ENCODE peak calls at places on chromosomes 7 and 10, in six cellular contexts. M is activated CD4-positive, alpha-beta T cell treated with anti-CD3 and anti-CD28 coated beads, Interleukin-2, amount 10 ng/mL, durations not matched to agents 7 days and 5 days; Y is NCI-H446 treated with DMSO at 0.1 percent for 48 hours; J is BE2C; T is heart right ventricle; X is fibroblast of pulmonary artery. Q is an unnamed sample.

GRCh38 chr10:120011359-120012132 is 119.0 kb downstream of the SEC23IP start:
- DNase-seq in M (no peak), Y (no peak), J (no peak), T (no peak), X (no peak), Q (peak; percentile 69)

GRCh38 chr10:24882047-24882698 is 70.2 kb downstream of the PRTFDC1 start:
- DNase-seq in M (peak; percentile 58), Y (no peak), J (no peak), T (no peak), X (peak; percentile 87), Q (no peak)

GRCh38 chr7:65233409-65234034 is 140.1 kb upstream of the ZNF92 start:
- DNase-seq in M (no peak), Y (no peak), J (no peak), T (no peak), X (no peak), Q (no peak)

GRCh38 chr10:71158251-71158650 is 54.1 kb upstream of the UNC5B start:
- DNase-seq in M (no peak), Y (no peak), J (no peak), T (no peak), X (no peak), Q (no peak)

GRCh38 chr7:155858521-155859061 is 46.3 kb upstream of the SHH start:
- DNase-seq in M (peak; percentile 2), Y (no peak), J (no peak), T (no peak), X (peak; percentile 11), Q (no peak)

GRCh38 chr10:35391153-35391953 is 55.0 kb downstream of the CCNY start:
- DNase-seq in M (no peak), Y (no peak), J (no peak), T (no peak), X (no peak), Q (no peak)

GRCh38 chr10:31345886-31346285 is 26.9 kb downstream of the ZEB1 start:
- DNase-seq in M (no peak), Y (no peak), J (no peak), T (no peak), X (peak; percentile 11), Q (no peak)

GRCh38 chr10:56269181-56269580 is 91.9 kb downstream of the ZWINT start:
- DNase-seq in M (no peak), Y (no peak), J (no peak), T (no peak), X (no peak), Q (no peak)

GRCh38 chr7:30310674-30311362 is 26.4 kb downstream of the ZNRF2 start:
- DNase-seq in M (no peak), Y (no peak), J (no peak), T (no peak), X (no peak), Q (no peak)

GRCh38 chr7:3272691-3273141 is 28.3 kb upstream of the SDK1 start:
- DNase-seq in M (no peak), Y (peak; percentile 58), J (no peak), T (no peak), X (peak; percentile 83), Q (no peak)

GRCh38 chr10:86803156-86803555 is 46.7 kb downstream of the BMPR1A start:
- DNase-seq in M (no peak), Y (no peak), J (no peak), T (no peak), X (no peak), Q (no peak)

GRCh38 chr7:24108906-24109376 is 175.0 kb upstream of the NPY start:
- DNase-seq in M (no peak), Y (no peak), J (no peak), T (no peak), X (no peak), Q (no peak)

GRCh38 chr7:32062150-32062549 is 8.1 kb downstream of the PDE1C start:
- DNase-seq in M (peak; percentile 7), Y (no peak), J (peak; percentile 66), T (peak; percentile 51), X (peak; percentile 10), Q (peak; percentile 60)

GRCh38 chr7:92806496-92806895 is 29.9 kb downstream of the CDK6 start:
- DNase-seq in M (no peak), Y (no peak), J (no peak), T (no peak), X (no peak), Q (no peak)

GRCh38 chr10:124592101-124592500 is 130.5 kb downstream of the LHPP start:
- DNase-seq in M (no peak), Y (no peak), J (no peak), T (peak; percentile 2), X (no peak), Q (no peak)

GRCh38 chr7:92790987-92791386 is 45.4 kb downstream of the CDK6 start:
- DNase-seq in M (no peak), Y (peak; percentile 62), J (no peak), T (no peak), X (peak; percentile 60), Q (no peak)

GRCh38 chr10:121644501-121644900 is 46.3 kb upstream of the FGFR2 start:
- DNase-seq in M (no peak), Y (no peak), J (peak; percentile 43), T (no peak), X (no peak), Q (no peak)

GRCh38 chr10:1854271-1854670 is 116.9 kb upstream of the ADARB2 start:
- DNase-seq in M (no peak), Y (no peak), J (no peak), T (no peak), X (no peak), Q (no peak)

GRCh38 chr10:7529638-7530037 is 118.8 kb upstream of the SFMBT2 start:
- DNase-seq in M (no peak), Y (no peak), J (peak; percentile 39), T (no peak), X (peak; percentile 31), Q (no peak)

GRCh38 chr10:120396228-120396627 is 60.8 kb upstream of the PLPP4 start:
- DNase-seq in M (no peak), Y (no peak), J (no peak), T (no peak), X (no peak), Q (no peak)

GRCh38 chr10:97690138-97690537 is 3.1 kb upstream of the AVPI1 start:
- DNase-seq in M (no peak), Y (no peak), J (no peak), T (no peak), X (no peak), Q (no peak)

GRCh38 chr7:92797284-92797683 is 39.1 kb downstream of the CDK6 start:
- DNase-seq in M (no peak), Y (no peak), J (no peak), T (no peak), X (no peak), Q (no peak)

GRCh38 chr7:130274983-130275649 is 8.5 kb downstream of the CPA2 start:
- DNase-seq in M (no peak), Y (no peak), J (no peak), T (no peak), X (no peak), Q (no peak)

GRCh38 chr10:128573236-128573800 is 447.1 kb upstream of the MKI67 start:
- DNase-seq in M (no peak), Y (no peak), J (no peak), T (no peak), X (no peak), Q (no peak)

GRCh38 chr7:92740713-92741126 is 95.7 kb downstream of the CDK6 start:
- DNase-seq in M (no peak), Y (no peak), J (no peak), T (no peak), X (peak; percentile 73), Q (no peak)

GRCh38 chr7:92695308-92696261 is 105.4 kb upstream of the FAM133B start:
- DNase-seq in M (no peak), Y (no peak), J (peak; percentile 56), T (peak; percentile 31), X (peak; percentile 94), Q (peak; percentile 44)

GRCh38 chr10:122362621-122363020 is 11.9 kb upstream of the PLEKHA1 start:
- DNase-seq in M (no peak), Y (no peak), J (no peak), T (no peak), X (no peak), Q (no peak)

GRCh38 chr7:143334244-143334643 is 18.3 kb downstream of the CLCN1 start:
- DNase-seq in M (no peak), Y (no peak), J (no peak), T (no peak), X (no peak), Q (no peak)

GRCh38 chr7:121960678-121961461 is 87.9 kb downstream of the PTPRZ1 start:
- DNase-seq in M (no peak), Y (no peak), J (no peak), T (no peak), X (peak; percentile 70), Q (no peak)

GRCh38 chr10:32960022-32960421 is 2.0 kb upstream of the ITGB1 start:
- DNase-seq in M (no peak), Y (no peak), J (no peak), T (no peak), X (no peak), Q (no peak)

GRCh38 chr10:56585447-56586171 is 224.6 kb upstream of the ZWINT start:
- DNase-seq in M (no peak), Y (no peak), J (no peak), T (no peak), X (no peak), Q (no peak)

GRCh38 chr10:48523820-48524758 is 80.8 kb downstream of the ARHGAP22 start:
- DNase-seq in M (no peak), Y (no peak), J (peak; percentile 34), T (no peak), X (peak; percentile 21), Q (no peak)